ENCODE peak calls at places on chromosome 14, in six cellular contexts. One of them, this sample, is unnamed.
A peak's percentile ranks its signal among the peaks of the same experiment; 100 is the strongest.

GRCh38 chr14:102917056-102917385 is 5.4 kb upstream of the AMN start:
- DNase-seq in Calu3: no peak
- DNase-seq in HCT116: no peak
- DNase-seq in glutamatergic neuron: no peak
- DNase-seq in Peyer's patch: no peak
- DNase-seq in HFFc6: no peak
- DNase-seq in this sample: no peak

GRCh38 chr14:83164016-83164415 is 1630.4 kb upstream of the SEL1L start:
- DNase-seq in glutamatergic neuron: no peak
- DNase-seq in HCT116: no peak
- DNase-seq in Calu3: no peak
- DNase-seq in Peyer's patch: no peak
- DNase-seq in HFFc6: peak; percentile 85
- DNase-seq in this sample: peak; percentile 1

GRCh38 chr14:75292016-75292646 is 13.5 kb downstream of the FOS start:
- DNase-seq in HFFc6: no peak
- DNase-seq in Peyer's patch: no peak
- DNase-seq in Calu3: no peak
- DNase-seq in glutamatergic neuron: no peak
- DNase-seq in HCT116: no peak
- DNase-seq in this sample: no peak

GRCh38 chr14:76647699-76648298 is 113.5 kb upstream of the VASH1 start:
- DNase-seq in glutamatergic neuron: no peak
- DNase-seq in HFFc6: peak; percentile 46
- DNase-seq in Peyer's patch: no peak
- DNase-seq in HCT116: peak; percentile 48
- DNase-seq in Calu3: peak; percentile 36
- DNase-seq in this sample: peak; percentile 78

GRCh38 chr14:24366375-24366663 is 1.7 kb upstream of the NFATC4 start:
- DNase-seq in HFFc6: no peak
- DNase-seq in Peyer's patch: no peak
- DNase-seq in glutamatergic neuron: no peak
- DNase-seq in HCT116: no peak
- DNase-seq in Calu3: no peak
- DNase-seq in this sample: no peak

GRCh38 chr14:99230271-99231141 is 41.5 kb downstream of the BCL11B start:
- DNase-seq in Calu3: no peak
- DNase-seq in HCT116: no peak
- DNase-seq in glutamatergic neuron: no peak
- DNase-seq in Peyer's patch: no peak
- DNase-seq in HFFc6: no peak
- DNase-seq in this sample: no peak

GRCh38 chr14:32495435-32495734 is 166.3 kb downstream of the AKAP6 start:
- DNase-seq in HCT116: no peak
- DNase-seq in Calu3: no peak
- DNase-seq in glutamatergic neuron: no peak
- DNase-seq in Peyer's patch: no peak
- DNase-seq in HFFc6: no peak
- DNase-seq in this sample: no peak

GRCh38 chr14:33938131-33938949 is 12.5 kb downstream of the EGLN3 start:
- DNase-seq in HCT116: peak; percentile 76
- DNase-seq in Calu3: peak; percentile 68
- DNase-seq in Peyer's patch: peak; percentile 84
- DNase-seq in HFFc6: no peak
- DNase-seq in glutamatergic neuron: peak; percentile 40
- DNase-seq in this sample: peak; percentile 91

GRCh38 chr14:103021817-103022668 is 35.3 kb downstream of the CDC42BPB start:
- DNase-seq in HCT116: no peak
- DNase-seq in Peyer's patch: peak; percentile 26
- DNase-seq in glutamatergic neuron: no peak
- DNase-seq in HFFc6: peak; percentile 17
- DNase-seq in Calu3: no peak
- DNase-seq in this sample: no peak

GRCh38 chr14:49946320-49947141 is 53.6 kb downstream of the ARF6 start:
- DNase-seq in Calu3: peak; percentile 57
- DNase-seq in glutamatergic neuron: no peak
- DNase-seq in Peyer's patch: no peak
- DNase-seq in HCT116: no peak
- DNase-seq in HFFc6: peak; percentile 64
- DNase-seq in this sample: peak; percentile 73

GRCh38 chr14:102389261-102389660 is 26.5 kb downstream of the TECPR2 start:
- DNase-seq in Peyer's patch: no peak
- DNase-seq in glutamatergic neuron: no peak
- DNase-seq in HFFc6: no peak
- DNase-seq in Calu3: no peak
- DNase-seq in HCT116: no peak
- DNase-seq in this sample: no peak

GRCh38 chr14:104109731-104110361 is 24.3 kb downstream of the ASPG start:
- DNase-seq in HCT116: no peak
- DNase-seq in glutamatergic neuron: peak; percentile 7
- DNase-seq in Calu3: no peak
- DNase-seq in HFFc6: no peak
- DNase-seq in Peyer's patch: no peak
- DNase-seq in this sample: no peak

GRCh38 chr14:73267474-73267873 is 30.2 kb downstream of the PAPLN start:
- DNase-seq in HCT116: no peak
- DNase-seq in Calu3: no peak
- DNase-seq in Peyer's patch: peak; percentile 39
- DNase-seq in glutamatergic neuron: no peak
- DNase-seq in HFFc6: no peak
- DNase-seq in this sample: no peak

GRCh38 chr14:61528591-61529021 is 166.7 kb upstream of the HIF1A start:
- DNase-seq in HCT116: no peak
- DNase-seq in Peyer's patch: no peak
- DNase-seq in glutamatergic neuron: no peak
- DNase-seq in HFFc6: peak; percentile 91
- DNase-seq in Calu3: no peak
- DNase-seq in this sample: no peak

DNA sequence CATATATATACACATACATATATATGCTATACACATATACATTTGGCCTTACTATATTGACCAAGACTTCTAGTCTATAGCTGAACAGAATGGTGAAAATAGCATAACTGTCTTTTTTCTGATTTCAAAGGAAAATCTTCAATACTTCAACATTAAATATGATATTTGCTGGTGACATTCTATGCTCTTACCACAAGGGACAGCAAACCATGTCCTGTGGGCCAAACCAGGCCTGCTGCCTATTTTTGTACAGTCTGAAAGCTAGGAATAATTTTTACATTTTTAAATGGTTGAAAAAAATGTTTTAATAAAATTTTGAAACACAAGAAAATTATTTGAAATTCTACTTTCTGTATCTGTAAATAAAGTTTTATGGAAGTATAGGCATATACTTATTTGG is 63.6 kb downstream of the EML5 start:
- DNase-seq in Calu3: no peak
- DNase-seq in glutamatergic neuron: no peak
- DNase-seq in Peyer's patch: no peak
- DNase-seq in HCT116: no peak
- DNase-seq in HFFc6: peak; percentile 12
- DNase-seq in this sample: no peak
- TF ChIP-seq CTCF in Calu3: no peak
- TF ChIP-seq CTCF in glutamatergic neuron: peak; percentile 49
- TF ChIP-seq CTCF in Peyer's patch: no peak
- TF ChIP-seq CTCF in HCT116: peak; percentile 56
- TF ChIP-seq CTCF in HFFc6: peak; percentile 72
- TF ChIP-seq CTCF in this sample: peak; percentile 17

GRCh38 chr14:63174760-63175191 is 29.5 kb upstream of the RHOJ start:
- DNase-seq in HFFc6: peak; percentile 75
- DNase-seq in Peyer's patch: no peak
- DNase-seq in Calu3: peak; percentile 27
- DNase-seq in HCT116: peak; percentile 12
- DNase-seq in glutamatergic neuron: no peak
- DNase-seq in this sample: peak; percentile 82
- TF ChIP-seq CTCF in HFFc6: peak; percentile 79
- TF ChIP-seq CTCF in Peyer's patch: peak; percentile 23
- TF ChIP-seq CTCF in Calu3: peak; percentile 31
- TF ChIP-seq CTCF in HCT116: peak; percentile 51
- TF ChIP-seq CTCF in glutamatergic neuron: peak; percentile 62
- TF ChIP-seq CTCF in this sample: peak; percentile 77

GRCh38 chr14:22886500-22887259 is 3.7 kb downstream of the REM2 start:
- DNase-seq in Peyer's patch: peak; percentile 87
- DNase-seq in glutamatergic neuron: peak; percentile 84
- DNase-seq in HFFc6: no peak
- DNase-seq in HCT116: peak; percentile 49
- DNase-seq in Calu3: peak; percentile 78
- DNase-seq in this sample: peak; percentile 78
- TF ChIP-seq CTCF in Peyer's patch: peak; percentile 9
- TF ChIP-seq CTCF in glutamatergic neuron: no peak
- TF ChIP-seq CTCF in HFFc6: no peak
- TF ChIP-seq CTCF in HCT116: no peak
- TF ChIP-seq CTCF in Calu3: no peak
- TF ChIP-seq CTCF in this sample: no peak

GRCh38 chr14:53791116-53791515 is 165.5 kb downstream of the BMP4 start:
- DNase-seq in Calu3: no peak
- DNase-seq in HCT116: no peak
- DNase-seq in Peyer's patch: no peak
- DNase-seq in glutamatergic neuron: no peak
- DNase-seq in HFFc6: no peak
- DNase-seq in this sample: no peak

GRCh38 chr14:53793790-53794560 is 162.7 kb downstream of the BMP4 start:
- DNase-seq in Peyer's patch: no peak
- DNase-seq in HFFc6: no peak
- DNase-seq in glutamatergic neuron: no peak
- DNase-seq in HCT116: no peak
- DNase-seq in Calu3: no peak
- DNase-seq in this sample: no peak

GRCh38 chr14:53796734-53797133 is 159.9 kb downstream of the BMP4 start:
- DNase-seq in Calu3: no peak
- DNase-seq in Peyer's patch: no peak
- DNase-seq in glutamatergic neuron: no peak
- DNase-seq in HFFc6: no peak
- DNase-seq in HCT116: no peak
- DNase-seq in this sample: no peak

GRCh38 chr14:53792909-53793308 is 163.7 kb downstream of the BMP4 start:
- DNase-seq in Calu3: peak; percentile 9
- DNase-seq in HFFc6: no peak
- DNase-seq in Peyer's patch: no peak
- DNase-seq in HCT116: no peak
- DNase-seq in glutamatergic neuron: no peak
- DNase-seq in this sample: no peak
- TF ChIP-seq CTCF in Calu3: no peak
- TF ChIP-seq CTCF in HFFc6: peak; percentile 18
- TF ChIP-seq CTCF in Peyer's patch: no peak
- TF ChIP-seq CTCF in HCT116: peak; percentile 42
- TF ChIP-seq CTCF in glutamatergic neuron: no peak
- TF ChIP-seq CTCF in this sample: no peak

This sample was measured in cardiac muscle cell.